ENCODE peak calls at places on chromosomes 12 and 14, in five cellular contexts. One of them, this sample, is unnamed.

GRCh38 chr14:35632276-35633071 is 98.5 kb downstream of the INSM2 start:
- DNase-seq in SK-N-SH: no peak
- DNase-seq in WTC11: no peak
- DNase-seq in GM12865: no peak
- DNase-seq in suprapubic skin: no peak
- DNase-seq in this sample: no peak

GRCh38 chr12:75964150-75964549 is 67.4 kb downstream of the PHLDA1 start:
- DNase-seq in WTC11: no peak
- DNase-seq in GM12865: no peak
- DNase-seq in suprapubic skin: no peak
- DNase-seq in SK-N-SH: no peak
- DNase-seq in this sample: no peak

GRCh38 chr12:6836851-6837250 is 3.9 kb upstream of the GNB3 start:
- DNase-seq in GM12865: no peak
- DNase-seq in WTC11: no peak
- DNase-seq in suprapubic skin: no peak
- DNase-seq in SK-N-SH: no peak
- DNase-seq in this sample: no peak

GRCh38 chr12:63400746-63401145 is 249.7 kb upstream of the AVPR1A start:
- DNase-seq in suprapubic skin: no peak
- DNase-seq in SK-N-SH: no peak
- DNase-seq in GM12865: no peak
- DNase-seq in WTC11: no peak
- DNase-seq in this sample: no peak

GRCh38 chr12:130816055-130816454 is 23.0 kb downstream of the STX2 start:
- DNase-seq in SK-N-SH: peak; percentile 45
- DNase-seq in suprapubic skin: peak; percentile 45
- DNase-seq in GM12865: peak; percentile 21
- DNase-seq in WTC11: peak; percentile 40
- DNase-seq in this sample: no peak

GRCh38 chr12:108379761-108380160 is 40.6 kb upstream of the CMKLR1 start:
- DNase-seq in suprapubic skin: no peak
- DNase-seq in SK-N-SH: no peak
- DNase-seq in GM12865: no peak
- DNase-seq in WTC11: no peak
- DNase-seq in this sample: no peak

GRCh38 chr12:7433276-7433822 is 10.6 kb downstream of the CD163L1 start:
- DNase-seq in suprapubic skin: no peak
- DNase-seq in SK-N-SH: no peak
- DNase-seq in WTC11: no peak
- DNase-seq in GM12865: no peak
- DNase-seq in this sample: no peak

GRCh38 chr14:29039171-29039570 is 272.6 kb downstream of the FOXG1 start:
- DNase-seq in suprapubic skin: no peak
- DNase-seq in GM12865: no peak
- DNase-seq in WTC11: peak; percentile 8
- DNase-seq in SK-N-SH: no peak
- DNase-seq in this sample: no peak

GRCh38 chr14:99119554-99119953 is 152.4 kb downstream of the BCL11B start:
- DNase-seq in SK-N-SH: no peak
- DNase-seq in GM12865: no peak
- DNase-seq in suprapubic skin: no peak
- DNase-seq in WTC11: no peak
- DNase-seq in this sample: no peak

GRCh38 chr12:98998697-98999299 is 353.7 kb downstream of the APAF1 start:
- DNase-seq in WTC11: no peak
- DNase-seq in SK-N-SH: peak; percentile 55
- DNase-seq in GM12865: peak; percentile 29
- DNase-seq in suprapubic skin: no peak
- DNase-seq in this sample: no peak

GRCh38 chr12:11623382-11623781 is 26.1 kb upstream of the ETV6 start:
- DNase-seq in WTC11: no peak
- DNase-seq in GM12865: no peak
- DNase-seq in suprapubic skin: no peak
- DNase-seq in SK-N-SH: no peak
- DNase-seq in this sample: no peak

GRCh38 chr12:108888031-108888430 is 8.1 kb downstream of the DAO start:
- DNase-seq in SK-N-SH: no peak
- DNase-seq in WTC11: no peak
- DNase-seq in GM12865: no peak
- DNase-seq in suprapubic skin: no peak
- DNase-seq in this sample: no peak

GRCh38 chr14:75277000-75277795 is 1.4 kb upstream of the FOS start:
- DNase-seq in suprapubic skin: peak; percentile 97
- DNase-seq in WTC11: peak; percentile 78
- DNase-seq in GM12865: peak; percentile 60
- DNase-seq in SK-N-SH: peak; percentile 92
- DNase-seq in this sample: peak; percentile 85

GRCh38 chr14:104096751-104097700 is 11.5 kb downstream of the ASPG start:
- DNase-seq in suprapubic skin: no peak
- DNase-seq in SK-N-SH: no peak
- DNase-seq in WTC11: peak; percentile 56
- DNase-seq in GM12865: no peak
- DNase-seq in this sample: no peak

GRCh38 chr14:26841361-26841760 is 243.5 kb upstream of the NOVA1 start:
- DNase-seq in suprapubic skin: no peak
- DNase-seq in GM12865: no peak
- DNase-seq in SK-N-SH: no peak
- DNase-seq in WTC11: no peak
- DNase-seq in this sample: no peak

GRCh38 chr12:68007023-68007422 is 17.8 kb downstream of the IFNG-AS1 start:
- DNase-seq in suprapubic skin: no peak
- DNase-seq in SK-N-SH: no peak
- DNase-seq in GM12865: no peak
- DNase-seq in WTC11: no peak
- DNase-seq in this sample: no peak

GRCh38 chr14:65560340-65561027 is 148.0 kb downstream of the FUT8 start:
- DNase-seq in suprapubic skin: no peak
- DNase-seq in SK-N-SH: no peak
- DNase-seq in WTC11: no peak
- DNase-seq in GM12865: no peak
- DNase-seq in this sample: no peak

GRCh38 chr12:31118347-31118830 is 44.7 kb downstream of the DDX11 start:
- DNase-seq in GM12865: no peak
- DNase-seq in SK-N-SH: peak; percentile 72
- DNase-seq in suprapubic skin: no peak
- DNase-seq in WTC11: peak; percentile 26
- DNase-seq in this sample: peak; percentile 71

GRCh38 chr14:99025418-99025817 is 246.6 kb downstream of the BCL11B start:
- DNase-seq in SK-N-SH: no peak
- DNase-seq in GM12865: no peak
- DNase-seq in suprapubic skin: no peak
- DNase-seq in WTC11: no peak
- DNase-seq in this sample: no peak

GRCh38 chr12:23860019-23860418 is 89.5 kb downstream of the SOX5 start:
- DNase-seq in suprapubic skin: no peak
- DNase-seq in WTC11: no peak
- DNase-seq in GM12865: no peak
- DNase-seq in SK-N-SH: no peak
- DNase-seq in this sample: no peak

GRCh38 chr14:32197919-32198318 is 3.9 kb upstream of the RNU6-7 start:
- DNase-seq in GM12865: peak; percentile 71
- DNase-seq in suprapubic skin: no peak
- DNase-seq in WTC11: no peak
- DNase-seq in SK-N-SH: no peak
- DNase-seq in this sample: no peak

GRCh38 chr12:24049771-24050170 is 100.3 kb upstream of the SOX5 start:
- DNase-seq in SK-N-SH: no peak
- DNase-seq in GM12865: no peak
- DNase-seq in WTC11: no peak
- DNase-seq in suprapubic skin: no peak
- DNase-seq in this sample: no peak

GRCh38 chr14:24132061-24132685 is 1.7 kb downstream of the FITM1 start:
- DNase-seq in SK-N-SH: no peak
- DNase-seq in GM12865: no peak
- DNase-seq in WTC11: no peak
- DNase-seq in suprapubic skin: no peak
- DNase-seq in this sample: no peak

GRCh38 chr12:102811125-102811737 is 105.8 kb downstream of the PAH start:
- DNase-seq in GM12865: peak; percentile 53
- DNase-seq in WTC11: peak; percentile 71
- DNase-seq in SK-N-SH: peak; percentile 17
- DNase-seq in suprapubic skin: no peak
- DNase-seq in this sample: no peak
- TF ChIP-seq CTCF in GM12865: peak; percentile 53
- TF ChIP-seq CTCF in WTC11: peak; percentile 72
- TF ChIP-seq CTCF in SK-N-SH: peak; percentile 71
- TF ChIP-seq CTCF in suprapubic skin: peak; percentile 14
- TF ChIP-seq CTCF in this sample: peak; percentile 85

GRCh38 chr14:46661728-46662127 is 10.1 kb upstream of the RPL10L start:
- DNase-seq in GM12865: no peak
- DNase-seq in suprapubic skin: no peak
- DNase-seq in WTC11: peak; percentile 23
- DNase-seq in SK-N-SH: no peak
- DNase-seq in this sample: no peak
- TF ChIP-seq CTCF in GM12865: no peak
- TF ChIP-seq CTCF in suprapubic skin: no peak
- TF ChIP-seq CTCF in WTC11: no peak
- TF ChIP-seq CTCF in SK-N-SH: peak; percentile 35
- TF ChIP-seq CTCF in this sample: peak; percentile 61

GRCh38 chr12:49019435-49020317 is 1.1 kb upstream of the PRKAG1 start:
- DNase-seq in SK-N-SH: peak; percentile 74
- DNase-seq in WTC11: peak; percentile 58
- DNase-seq in suprapubic skin: no peak
- DNase-seq in GM12865: peak; percentile 52
- DNase-seq in this sample: no peak
- TF ChIP-seq CTCF in SK-N-SH: peak; percentile 42
- TF ChIP-seq CTCF in WTC11: no peak
- TF ChIP-seq CTCF in suprapubic skin: no peak
- TF ChIP-seq CTCF in GM12865: peak; percentile 50
- TF ChIP-seq CTCF in this sample: peak; percentile 52

DNA sequence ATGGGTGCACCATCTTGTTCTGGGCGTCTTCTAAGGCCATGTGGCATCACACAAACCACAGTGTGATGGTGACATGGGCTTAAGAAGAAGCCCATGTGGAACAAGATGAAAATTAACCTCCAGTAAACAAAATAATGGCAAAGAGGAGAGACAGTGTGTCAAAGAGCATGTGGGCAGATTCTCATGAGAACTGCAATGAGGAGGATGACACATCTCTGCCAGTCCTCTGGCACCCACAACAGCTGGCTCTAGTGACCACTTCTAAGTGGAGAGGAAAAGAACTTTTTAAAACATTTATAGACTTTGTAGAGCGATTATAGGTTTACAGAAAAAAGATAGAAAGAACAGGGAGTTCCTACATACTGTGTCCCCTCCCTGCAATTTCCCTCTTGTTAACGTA is 401.4 kb downstream of the ATP23 start:
- DNase-seq in suprapubic skin: no peak
- DNase-seq in GM12865: no peak
- DNase-seq in WTC11: no peak
- DNase-seq in SK-N-SH: no peak
- DNase-seq in this sample: no peak
- TF ChIP-seq CTCF in suprapubic skin: no peak
- TF ChIP-seq CTCF in GM12865: no peak
- TF ChIP-seq CTCF in WTC11: no peak
- TF ChIP-seq CTCF in SK-N-SH: no peak
- TF ChIP-seq CTCF in this sample: no peak

This sample was measured in type B pancreatic cell.